ENCODE peak calls at places on chromosomes 3 and 15, in eight cellular contexts. Z is midbrain; M is naive thymus-derived CD8-positive, alpha-beta T cell; B is activated naive CD4-positive, alpha-beta T cell; K is foreskin fibroblast; J is GM12865; D is HCT116; Q is G401. G is an unnamed sample.

GRCh38 chr3:45659661-45660566 is 29.3 kb upstream of the SACM1L start:
- DNase-seq in D (peak; percentile 41), K (peak; percentile 86), Z (peak; percentile 65), Q (peak; percentile 75), M (peak; percentile 51), J (no peak), B (peak; percentile 13), G (no peak)

GRCh38 chr15:55991841-55992768 is 1.3 kb downstream of the NEDD4 start:
- DNase-seq in Q (peak; percentile 14), D (no peak), J (no peak), K (no peak), B (no peak), M (no peak), Z (no peak), G (no peak)

GRCh38 chr3:190281308-190282051 is 40.8 kb downstream of the CLDN1 start:
- DNase-seq in Q (no peak), B (no peak), K (peak; percentile 65), D (no peak), J (no peak), Z (no peak), M (no peak), G (no peak)

GRCh38 chr15:40844543-40844981 is 714 bp downstream of the SPINT1 start:
- DNase-seq in B (peak; percentile 22), K (peak; percentile 38), Q (peak; percentile 29), D (no peak), J (peak; percentile 29), Z (no peak), M (no peak), G (no peak)

GRCh38 chr15:81216411-81216810 is 19.7 kb downstream of the IL16 start:
- DNase-seq in D (no peak), Z (no peak), K (no peak), B (no peak), J (no peak), Q (no peak), M (no peak), G (no peak)

GRCh38 chr3:182732232-182733015 is 60.9 kb upstream of the ATP11B start:
- DNase-seq in M (no peak), K (no peak), Q (no peak), Z (no peak), B (no peak), J (no peak), D (no peak), G (no peak)

GRCh38 chr3:70832811-70833509 is 520.5 kb upstream of the MDFIC2 start:
- DNase-seq in B (no peak), D (no peak), Z (no peak), Q (no peak), J (no peak), K (peak; percentile 79), M (no peak), G (no peak)

GRCh38 chr15:31280037-31280830 is 46.4 kb upstream of the KLF13 start:
- DNase-seq in J (no peak), Q (no peak), B (no peak), K (no peak), D (no peak), M (no peak), Z (peak; percentile 93), G (no peak)

GRCh38 chr3:43388909-43389308 is 102.6 kb downstream of the SNRK start:
- DNase-seq in Q (no peak), K (no peak), Z (no peak), B (no peak), D (no peak), J (no peak), M (no peak), G (no peak)

GRCh38 chr3:140167600-140168281 is 232.8 kb downstream of the CLSTN2 start:
- DNase-seq in B (no peak), J (no peak), K (peak; percentile 12), Q (no peak), M (no peak), D (no peak), Z (no peak), G (no peak)

GRCh38 chr3:124761250-124761796 is 31.1 kb downstream of the UMPS start:
- DNase-seq in B (peak; percentile 74), K (peak; percentile 95), Z (peak; percentile 89), J (peak; percentile 85), D (peak; percentile 56), M (peak; percentile 69), Q (peak; percentile 85), G (peak; percentile 30)

GRCh38 chr3:2706144-2706835 is 403.9 kb downstream of the IL5RA start:
- DNase-seq in B (no peak), K (no peak), M (no peak), Z (no peak), D (no peak), Q (no peak), J (no peak), G (no peak)

GRCh38 chr15:42282926-42283325 is 9.7 kb upstream of the TMEM87A start:
- DNase-seq in J (no peak), K (no peak), Q (no peak), Z (no peak), B (no peak), D (no peak), M (no peak), G (no peak)

GRCh38 chr15:52783929-52784798 is 6.0 kb downstream of the ONECUT1 start:
- DNase-seq in D (no peak), M (peak; percentile 19), Q (no peak), Z (no peak), K (no peak), B (peak; percentile 20), J (peak; percentile 31), G (peak; percentile 16)

GRCh38 chr15:93024716-93025624 is 64.0 kb downstream of the RGMA start:
- DNase-seq in Z (no peak), K (no peak), Q (no peak), B (no peak), D (no peak), J (no peak), M (no peak), G (no peak)

GRCh38 chr3:185653949-185654757 is 68.1 kb downstream of the SENP2 start:
- DNase-seq in M (no peak), Z (no peak), Q (no peak), K (no peak), J (no peak), B (no peak), D (no peak), G (no peak)

GRCh38 chr15:50971115-50971514 is 62.6 kb downstream of the AP4E1 start:
- DNase-seq in M (no peak), J (no peak), B (no peak), Z (no peak), K (no peak), D (no peak), Q (no peak), G (no peak)

GRCh38 chr3:149145361-149145760 is 15.9 kb downstream of the HPS3 start:
- DNase-seq in Z (no peak), M (no peak), J (peak; percentile 10), Q (no peak), D (no peak), B (no peak), K (no peak), G (no peak)

GRCh38 chr3:120244834-120245225 is 40.2 kb downstream of the GPR156 start:
- DNase-seq in M (no peak), Q (peak; percentile 6), J (no peak), D (no peak), Z (no peak), K (peak; percentile 4), B (no peak), G (no peak)

GRCh38 chr3:97464035-97464434 is 300.5 kb upstream of the ARL6 start:
- DNase-seq in B (no peak), D (no peak), K (no peak), Z (no peak), M (no peak), J (no peak), Q (no peak), G (no peak)

GRCh38 chr3:66415867-66416428 is 84.9 kb downstream of the LRIG1 start:
- DNase-seq in B (no peak), Q (no peak), K (no peak), Z (no peak), D (no peak), M (no peak), J (no peak), G (no peak)